ENCODE peak calls at places on chromosomes 5 and 9, in seven cellular contexts. E is endothelial cell of umbilical vein, R is transverse colon, P is prostate gland, J is GM23338, V is HCT116, B is GM12878. F is an unnamed sample.

GRCh38 chr9:17906841-17907779 is 328.2 kb downstream of the SH3GL2 start:
- DNase-seq in V (no peak), R (peak; percentile 60), J (peak; percentile 68), B (no peak), P (no peak), E (no peak), F (no peak)

GRCh38 chr9:106405871-106406435 is 457.0 kb upstream of the ZNF462 start:
- DNase-seq in V (no peak), J (peak; percentile 18), P (no peak), R (no peak), E (no peak), B (no peak), F (no peak)

GRCh38 chr5:142296914-142297417 is 27.9 kb downstream of the SPRY4 start:
- DNase-seq in P (no peak), B (no peak), E (peak; percentile 98), R (no peak), V (no peak), J (no peak), F (no peak)

GRCh38 chr5:142013734-142014495 is 1.1 kb upstream of the GNPDA1 start:
- DNase-seq in P (no peak), R (peak; percentile 45), B (no peak), E (peak; percentile 62), V (no peak), J (no peak), F (no peak)

GRCh38 chr5:171689853-171690417 is 95.7 kb upstream of the SMIM23 start:
- DNase-seq in E (no peak), V (no peak), R (no peak), B (no peak), P (no peak), J (no peak), F (no peak)

GRCh38 chr9:129145841-129146292 is 32.2 kb downstream of the IER5L start:
- DNase-seq in R (no peak), V (no peak), J (peak; percentile 84), B (no peak), P (no peak), E (peak; percentile 10), F (no peak)

GRCh38 chr5:116088062-116088461 is 3.2 kb downstream of the COMMD10 start:
- DNase-seq in B (no peak), E (no peak), V (no peak), P (no peak), J (no peak), R (no peak), F (no peak)

GRCh38 chr5:142215915-142216681 is 107.5 kb downstream of the NDFIP1 start:
- DNase-seq in E (peak; percentile 50), B (no peak), P (peak; percentile 82), J (no peak), R (peak; percentile 47), V (peak; percentile 66), F (no peak)

GRCh38 chr9:37466037-37466709 is 923 bp upstream of the ZBTB5 start:
- DNase-seq in B (no peak), R (peak; percentile 82), E (peak; percentile 67), P (peak; percentile 43), V (peak; percentile 43), J (peak; percentile 93), F (peak; percentile 92)

GRCh38 chr5:139861021-139861888 is 65.6 kb downstream of the PSD2 start:
- DNase-seq in V (no peak), J (no peak), E (no peak), P (no peak), R (no peak), B (no peak), F (no peak)

GRCh38 chr5:127944125-127944524 is 139.4 kb upstream of the SLC12A2 start:
- DNase-seq in E (no peak), P (no peak), J (peak; percentile 37), V (no peak), B (no peak), R (no peak), F (no peak)

GRCh38 chr5:32443541-32444190 is 874 bp downstream of the ZFR start:
- DNase-seq in R (peak; percentile 43), V (no peak), E (peak; percentile 65), J (peak; percentile 74), P (peak; percentile 25), B (no peak), F (peak; percentile 89)

GRCh38 chr9:81411961-81412360 is 277.4 kb downstream of the TLE1 start:
- DNase-seq in V (no peak), P (no peak), R (no peak), J (no peak), B (no peak), E (no peak), F (no peak)

GRCh38 chr9:129160712-129161533 is 17.1 kb downstream of the IER5L start:
- DNase-seq in E (no peak), P (no peak), J (no peak), V (no peak), R (no peak), B (no peak), F (no peak)

GRCh38 chr5:123819818-123820217 is 307.8 kb downstream of the CSNK1G3 start:
- DNase-seq in J (no peak), E (no peak), B (no peak), P (no peak), V (no peak), R (no peak), F (no peak)

GRCh38 chr5:10460252-10460906 is 18.7 kb downstream of the ROPN1L start:
- DNase-seq in P (peak; percentile 62), J (no peak), V (no peak), E (peak; percentile 59), B (no peak), R (peak; percentile 49), F (peak; percentile 86)

GRCh38 chr5:153896701-153897100 is 142.0 kb downstream of the FAM114A2 start:
- DNase-seq in P (no peak), B (peak; percentile 63), R (no peak), V (no peak), J (no peak), E (no peak), F (no peak)

GRCh38 chr9:38328765-38329164 is 63.7 kb upstream of the ALDH1B1 start:
- DNase-seq in E (no peak), P (no peak), V (no peak), B (no peak), R (no peak), J (no peak), F (no peak)

GRCh38 chr5:55113327-55113726 is 10.9 kb downstream of the GZMA start:
- DNase-seq in B (no peak), J (no peak), P (no peak), R (no peak), E (no peak), V (no peak), F (no peak)

GRCh38 chr5:122384612-122385180 is 72.7 kb downstream of the SNCAIP start:
- DNase-seq in P (no peak), E (no peak), V (no peak), J (no peak), R (no peak), B (no peak), F (no peak)

GRCh38 chr9:126527109-126527825 is 86.5 kb upstream of the LMX1B start:
- DNase-seq in E (no peak), J (no peak), R (no peak), P (no peak), B (no peak), V (no peak), F (peak; percentile 41)

GRCh38 chr5:136999787-137000186 is 499.3 kb downstream of the SPOCK1 start:
- DNase-seq in P (no peak), V (no peak), B (no peak), E (no peak), R (no peak), J (no peak), F (no peak)

DNA sequence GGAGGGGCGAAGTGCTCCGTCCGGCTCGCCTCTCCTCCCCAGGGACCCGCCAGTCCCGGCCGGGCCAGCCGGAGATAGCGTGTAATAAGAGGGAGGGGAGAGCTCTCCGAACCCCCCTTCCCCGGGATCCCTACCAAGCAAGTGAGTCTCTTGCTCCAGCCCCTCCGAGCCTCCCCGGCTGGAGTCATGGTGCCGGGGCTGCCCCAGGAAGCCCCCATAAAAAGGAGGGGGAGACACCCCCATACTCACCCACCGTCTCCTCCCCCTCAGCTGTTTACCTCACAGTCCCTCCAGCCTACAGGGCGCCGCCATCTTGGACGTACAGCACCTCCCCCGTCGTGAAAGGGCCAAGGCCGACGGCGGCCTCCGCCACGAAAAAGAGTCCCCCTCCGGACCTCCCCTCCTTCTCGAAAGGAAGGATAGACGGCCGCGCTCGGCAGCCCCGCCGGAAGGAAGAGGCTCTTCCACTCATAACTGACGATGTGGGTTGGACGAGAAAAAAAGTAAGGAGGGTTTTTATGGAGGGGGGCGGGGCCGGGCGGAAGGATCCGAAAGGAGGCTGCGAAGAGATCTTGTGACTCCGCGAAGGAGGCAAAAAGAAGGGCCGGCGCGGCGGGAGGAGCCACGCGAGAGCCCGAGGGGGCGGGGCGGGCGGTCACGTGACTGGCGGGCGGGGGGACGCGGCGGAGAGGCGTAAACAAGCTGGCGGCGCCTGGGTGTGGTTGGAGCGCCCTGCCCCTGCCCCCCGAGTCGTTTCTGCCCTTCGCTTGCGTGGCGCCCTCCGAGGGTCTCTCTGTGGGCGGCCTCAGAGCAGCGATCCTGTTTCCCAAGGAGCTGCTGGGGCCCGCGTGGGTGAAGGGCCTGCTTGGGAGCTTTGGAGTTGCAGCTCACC is at the start of gene TSC1:
- DNase-seq in R (peak; percentile 98), V (peak; percentile 86), J (peak; percentile 97), B (peak; percentile 57), P (peak; percentile 95), E (peak; percentile 96), F (peak; percentile 100)
- TF ChIP-seq POLR2AphosphoS5 in R (peak; percentile 59), V (peak; percentile 63), J (peak; percentile 63), B (peak; percentile 73), P (peak; percentile 91), E (peak; percentile 38), F (peak; percentile 85)

GRCh38 chr9:99822096-99822595 is 461 bp downstream of the NR4A3 start:
- DNase-seq in J (no peak), P (peak; percentile 6), V (no peak), R (peak; percentile 52), E (no peak), B (no peak), F (peak; percentile 93)
- H3K27me3 ChIP-seq in J (peaks cover 71% of the 10 kb centered on the region), P (no peaks in the 10 kb centered on the region), V (no peaks in the 10 kb centered on the region), R (peaks cover 50% of the 10 kb centered on the region), E (peaks cover 27% of the 10 kb centered on the region), B (peaks cover 7% of the 10 kb centered on the region), F (peaks cover 51% of the 10 kb centered on the region)

DNA sequence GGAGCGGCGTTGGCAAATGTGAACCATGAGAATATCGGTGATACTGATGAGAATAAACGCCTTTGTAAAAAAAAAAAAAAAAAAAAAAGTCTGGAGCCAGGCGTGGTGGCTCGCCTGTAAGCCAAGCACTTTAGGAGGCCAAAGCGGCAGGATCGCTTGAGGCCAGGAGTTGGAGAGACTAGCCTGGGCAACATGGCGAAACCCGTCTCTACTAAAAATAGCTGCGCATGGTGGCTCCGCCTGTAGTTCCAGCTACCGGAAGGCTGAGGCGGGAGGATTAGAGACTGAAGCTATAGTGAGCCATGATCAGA is 425 bp upstream of the NFX1 start:
- DNase-seq in J (no peak), E (no peak), V (no peak), B (no peak), P (no peak), R (no peak), F (no peak)
- H3K4me1 ChIP-seq in J (peaks cover 5% of the 10 kb centered on the region), E (peaks cover 13% of the 10 kb centered on the region), V (peaks cover 22% of the 10 kb centered on the region), B (peaks cover 12% of the 10 kb centered on the region), P (peaks cover 3% of the 10 kb centered on the region), R (peaks cover 60% of the 10 kb centered on the region), F (peaks cover 40% of the 10 kb centered on the region)

DNA sequence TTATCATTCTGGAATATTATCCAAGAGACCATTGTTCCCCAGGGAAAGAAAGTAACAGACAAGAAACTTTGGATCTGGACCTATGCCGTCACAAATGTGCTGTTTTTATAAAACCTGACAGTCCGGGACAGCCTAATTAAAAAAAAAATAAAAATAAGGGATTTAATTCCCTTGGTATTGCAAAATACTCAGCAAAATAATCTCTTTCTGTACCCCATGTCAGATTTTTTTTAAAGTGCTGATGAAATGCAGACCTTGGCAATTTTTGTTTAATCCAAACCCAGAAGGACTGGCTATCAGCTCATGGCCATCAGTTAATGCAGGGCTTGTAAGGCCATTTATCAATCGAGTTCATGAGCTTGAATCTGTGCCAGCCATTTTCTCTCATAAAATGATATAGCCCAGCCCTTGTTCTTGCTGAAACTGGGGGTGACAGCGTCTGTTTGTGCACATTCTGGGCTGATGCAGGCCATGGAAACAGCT is 162.7 kb upstream of the S1PR3 start:
- DNase-seq in B (no peak), R (no peak), V (no peak), E (no peak), J (no peak), P (no peak), F (no peak)
- TF ChIP-seq POLR2AphosphoS5 in B (no peak), R (no peak), V (no peak), E (no peak), J (no peak), P (no peak), F (no peak)